ENCODE peak calls at places on chromosomes 16 and 17, in six cellular contexts. X is GM13976, Y is HT1080, V is nephron progenitor cell, F is RWPE1, H is germinal center. W is an unnamed sample.

GRCh38 chr17:28426081-28426519 is 20.1 kb upstream of the SLC46A1 start:
- DNase-seq in F (no peak), Y (no peak), V (peak), H (no peak), X (no peak), W (no peak)

GRCh38 chr16:17828012-17828411 is 357.3 kb upstream of the XYLT1 start:
- DNase-seq in F (peak), Y (peak), H (no peak), V (no peak), X (no peak), W (no peak)

GRCh38 chr17:21387616-21388015 is 11.5 kb downstream of the KCNJ12 start:
- DNase-seq in X (no peak), Y (no peak), H (no peak), F (no peak), V (no peak), W (peak)

GRCh38 chr17:27385626-27386025 is 70.6 kb upstream of the KSR1 start:
- DNase-seq in F (no peak), V (no peak), H (no peak), Y (no peak), X (no peak), W (no peak)

GRCh38 chr16:66832190-66832589 is 1.4 kb upstream of the NAE1 start:
- DNase-seq in Y (no peak), X (no peak), V (no peak), F (no peak), H (no peak), W (no peak)

GRCh38 chr17:73803867-73804539 is 159.8 kb upstream of the SDK2 start:
- DNase-seq in V (no peak), F (no peak), X (no peak), Y (no peak), H (no peak), W (no peak)

GRCh38 chr16:9119795-9120194 is 28.4 kb downstream of the HAPSTR1 start:
- DNase-seq in Y (no peak), H (no peak), X (no peak), F (peak), V (no peak), W (no peak)

GRCh38 chr17:57761887-57762286 is 16.8 kb upstream of the CCDC182 start:
- DNase-seq in Y (no peak), H (no peak), F (no peak), V (no peak), X (no peak), W (no peak)

GRCh38 chr17:36136439-36136838 is 32.8 kb downstream of the CCL4 start:
- DNase-seq in X (no peak), F (no peak), V (no peak), H (no peak), Y (no peak), W (no peak)

GRCh38 chr16:81997738-81998137 is 13.5 kb downstream of the SDR42E1 start:
- DNase-seq in F (peak), X (no peak), H (no peak), Y (peak), V (no peak), W (no peak)

GRCh38 chr17:43758497-43759174 is at the start of gene SOST:
- DNase-seq in F (no peak), X (no peak), Y (no peak), V (no peak), H (no peak), W (no peak)

GRCh38 chr16:88700636-88701482 is 5.3 kb downstream of the RNF166 start:
- DNase-seq in X (peak), H (peak), V (no peak), Y (peak), F (no peak), W (peak)

GRCh38 chr17:32928527-32929287 is 754 bp downstream of the TMEM98 start:
- DNase-seq in Y (no peak), H (no peak), V (no peak), X (no peak), F (no peak), W (no peak)

GRCh38 chr17:76151896-76152454 is 10.9 kb upstream of the FOXJ1 start:
- DNase-seq in F (no peak), H (no peak), V (no peak), X (no peak), Y (no peak), W (no peak)